ENCODE peak calls at places on chromosomes 13 and 19, in nine cellular contexts. One of them, this sample, is unnamed.

GRCh38 chr13:29922896-29923295 is 72.5 kb upstream of the UBL3 start:
- DNase-seq in posterior cingulate gyrus: no peak
- DNase-seq in NCI-H1417: no peak
- DNase-seq in Kasumi-1: no peak
- DNase-seq in neural crest cell: no peak
- DNase-seq in caudate nucleus: no peak
- DNase-seq in left colon: no peak
- DNase-seq in EL: peak; percentile 65
- DNase-seq in endothelial cell: no peak
- DNase-seq in this sample: peak; percentile 35

GRCh38 chr19:48928164-48929005 is 5.1 kb upstream of the DHDH start:
- DNase-seq in posterior cingulate gyrus: no peak
- DNase-seq in NCI-H1417: no peak
- DNase-seq in Kasumi-1: no peak
- DNase-seq in neural crest cell: no peak
- DNase-seq in caudate nucleus: no peak
- DNase-seq in left colon: no peak
- DNase-seq in EL: no peak
- DNase-seq in endothelial cell: no peak
- DNase-seq in this sample: peak; percentile 60

GRCh38 chr19:29091127-29091526 is 121.8 kb downstream of the UQCRFS1 start:
- DNase-seq in posterior cingulate gyrus: no peak
- DNase-seq in NCI-H1417: no peak
- DNase-seq in Kasumi-1: no peak
- DNase-seq in neural crest cell: no peak
- DNase-seq in caudate nucleus: no peak
- DNase-seq in left colon: no peak
- DNase-seq in EL: no peak
- DNase-seq in endothelial cell: no peak
- DNase-seq in this sample: no peak

GRCh38 chr19:55674841-55675660 is at the start of gene EPN1:
- DNase-seq in posterior cingulate gyrus: peak; percentile 95
- DNase-seq in NCI-H1417: peak; percentile 97
- DNase-seq in Kasumi-1: peak; percentile 91
- DNase-seq in neural crest cell: peak; percentile 94
- DNase-seq in caudate nucleus: peak; percentile 93
- DNase-seq in left colon: peak; percentile 97
- DNase-seq in EL: peak; percentile 97
- DNase-seq in endothelial cell: peak; percentile 92
- DNase-seq in this sample: peak; percentile 98

GRCh38 chr19:38221919-38222828 is 1.8 kb downstream of the DPF1 start:
- DNase-seq in posterior cingulate gyrus: no peak
- DNase-seq in NCI-H1417: no peak
- DNase-seq in Kasumi-1: no peak
- DNase-seq in neural crest cell: no peak
- DNase-seq in caudate nucleus: no peak
- DNase-seq in left colon: no peak
- DNase-seq in EL: no peak
- DNase-seq in endothelial cell: no peak
- DNase-seq in this sample: peak; percentile 43

GRCh38 chr13:111399334-111399733 is 78.9 kb downstream of the TEX29 start:
- DNase-seq in posterior cingulate gyrus: no peak
- DNase-seq in NCI-H1417: no peak
- DNase-seq in Kasumi-1: no peak
- DNase-seq in neural crest cell: no peak
- DNase-seq in caudate nucleus: no peak
- DNase-seq in left colon: no peak
- DNase-seq in EL: no peak
- DNase-seq in endothelial cell: no peak
- DNase-seq in this sample: no peak

GRCh38 chr13:41054212-41054877 is 7.0 kb upstream of the WBP4 start:
- DNase-seq in posterior cingulate gyrus: no peak
- DNase-seq in NCI-H1417: peak; percentile 36
- DNase-seq in Kasumi-1: peak; percentile 83
- DNase-seq in neural crest cell: peak; percentile 9
- DNase-seq in caudate nucleus: no peak
- DNase-seq in left colon: peak; percentile 34
- DNase-seq in EL: peak; percentile 77
- DNase-seq in endothelial cell: peak; percentile 16
- DNase-seq in this sample: peak; percentile 65

GRCh38 chr13:80040219-80040976 is 300.5 kb downstream of the SPRY2 start:
- DNase-seq in posterior cingulate gyrus: no peak
- DNase-seq in NCI-H1417: no peak
- DNase-seq in Kasumi-1: no peak
- DNase-seq in neural crest cell: no peak
- DNase-seq in caudate nucleus: no peak
- DNase-seq in left colon: no peak
- DNase-seq in EL: peak; percentile 98
- DNase-seq in endothelial cell: no peak
- DNase-seq in this sample: peak; percentile 98

GRCh38 chr19:23002690-23003422 is at the start of gene ZNF728:
- DNase-seq in posterior cingulate gyrus: peak; percentile 36
- DNase-seq in NCI-H1417: no peak
- DNase-seq in Kasumi-1: no peak
- DNase-seq in neural crest cell: no peak
- DNase-seq in caudate nucleus: peak; percentile 12
- DNase-seq in left colon: peak; percentile 28
- DNase-seq in EL: no peak
- DNase-seq in endothelial cell: no peak
- DNase-seq in this sample: no peak

GRCh38 chr13:49649244-49649962 is 21.1 kb downstream of the ARL11 start:
- DNase-seq in posterior cingulate gyrus: no peak
- DNase-seq in NCI-H1417: no peak
- DNase-seq in Kasumi-1: peak; percentile 25
- DNase-seq in neural crest cell: no peak
- DNase-seq in caudate nucleus: no peak
- DNase-seq in left colon: no peak
- DNase-seq in EL: peak; percentile 39
- DNase-seq in endothelial cell: no peak
- DNase-seq in this sample: peak; percentile 45

GRCh38 chr19:46916971-46917370 is 56.2 kb downstream of the ARHGAP35 start:
- DNase-seq in posterior cingulate gyrus: no peak
- DNase-seq in NCI-H1417: no peak
- DNase-seq in Kasumi-1: no peak
- DNase-seq in neural crest cell: no peak
- DNase-seq in caudate nucleus: no peak
- DNase-seq in left colon: no peak
- DNase-seq in EL: no peak
- DNase-seq in endothelial cell: no peak
- DNase-seq in this sample: no peak

GRCh38 chr13:46181799-46182490 is at the start of gene LCP1:
- DNase-seq in posterior cingulate gyrus: no peak
- DNase-seq in NCI-H1417: no peak
- DNase-seq in Kasumi-1: peak; percentile 76
- DNase-seq in neural crest cell: no peak
- DNase-seq in caudate nucleus: no peak
- DNase-seq in left colon: no peak
- DNase-seq in EL: no peak
- DNase-seq in endothelial cell: no peak
- DNase-seq in this sample: no peak

GRCh38 chr19:55632463-55632834 is 8.1 kb upstream of the ZNF784 start:
- DNase-seq in posterior cingulate gyrus: no peak
- DNase-seq in NCI-H1417: peak; percentile 96
- DNase-seq in Kasumi-1: peak; percentile 93
- DNase-seq in neural crest cell: peak; percentile 94
- DNase-seq in caudate nucleus: peak; percentile 52
- DNase-seq in left colon: peak; percentile 94
- DNase-seq in EL: peak; percentile 90
- DNase-seq in endothelial cell: peak; percentile 87
- DNase-seq in this sample: peak; percentile 98

This sample was measured in epithelial cell of esophagus.